ENCODE peak calls at places on chromosomes 4 and X, in six cellular contexts. S is NCI-H748 treated with DMSO at 0.1 percent for 48 hours, L is ELF-1, Q is H1, T is occipital lobe, M is IMR-90. V is an unnamed sample.

GRCh38 chr4:17132226-17132625 is 233.8 kb upstream of the LDB2 start:
- DNase-seq in Q (no peak), M (no peak), S (no peak), L (no peak), T (no peak), V (no peak)

GRCh38 chr4:143025111-143025704 is 159.5 kb upstream of the USP38 start:
- DNase-seq in Q (no peak), M (peak; percentile 33), L (peak; percentile 48), S (no peak), T (no peak), V (peak; percentile 54)

GRCh38 chrX:1535241-1536041 is 1.5 kb downstream of the P2RY8 start:
- DNase-seq in T (no peak), Q (no peak), S (no peak), M (no peak), L (no peak), V (no peak)

GRCh38 chr4:727576-727975 is 21.9 kb downstream of the PCGF3 start:
- DNase-seq in L (no peak), M (no peak), S (no peak), Q (no peak), T (no peak), V (no peak)

GRCh38 chrX:1502241-1502640 is 34.7 kb downstream of the P2RY8 start:
- DNase-seq in L (no peak), M (no peak), S (no peak), T (no peak), Q (no peak), V (no peak)

GRCh38 chr4:158450741-158451140 is 70.9 kb upstream of the RXFP1 start:
- DNase-seq in S (no peak), L (no peak), Q (no peak), M (no peak), T (no peak), V (no peak)

GRCh38 chr4:153541426-153542096 is 75.4 kb downstream of the TMEM131L start:
- DNase-seq in M (peak; percentile 95), S (no peak), L (no peak), Q (no peak), T (no peak), V (no peak)

GRCh38 chr4:60682901-60683300 is 517.2 kb upstream of the ADGRL3 start:
- DNase-seq in Q (no peak), S (no peak), L (no peak), M (peak; percentile 79), T (no peak), V (no peak)

GRCh38 chrX:128992107-128992971 is 531.0 kb downstream of the SMARCA1 start:
- DNase-seq in M (no peak), L (peak; percentile 7), S (no peak), T (no peak), Q (no peak), V (no peak)

GRCh38 chr4:2408401-2408958 is 10.0 kb downstream of the ZFYVE28 start:
- DNase-seq in M (no peak), Q (no peak), S (no peak), L (no peak), T (no peak), V (no peak)

GRCh38 chr4:876780-877179 is 50.9 kb upstream of the CPLX1 start:
- DNase-seq in L (peak; percentile 20), Q (no peak), M (no peak), S (no peak), T (no peak), V (peak; percentile 45)

GRCh38 chr4:26992657-26993361 is 132.2 kb downstream of the STIM2 start:
- DNase-seq in T (peak; percentile 57), Q (no peak), S (no peak), M (peak; percentile 89), L (no peak), V (no peak)

GRCh38 chr4:166104623-166105022 is 231.6 kb downstream of the TLL1 start:
- DNase-seq in L (no peak), T (no peak), Q (no peak), M (no peak), S (no peak), V (no peak)

GRCh38 chr4:82898322-82899243 is 2.0 kb upstream of the THAP9 start:
- DNase-seq in S (no peak), T (no peak), M (peak; percentile 91), Q (no peak), L (no peak), V (no peak)

GRCh38 chrX:14027511-14028019 is 2.1 kb downstream of the GEMIN8 start:
- DNase-seq in S (no peak), L (no peak), Q (no peak), M (peak; percentile 86), T (no peak), V (no peak)

GRCh38 chr4:74583757-74584156 is 138.8 kb downstream of the AREG start:
- DNase-seq in Q (no peak), L (no peak), S (no peak), T (no peak), M (peak; percentile 4), V (no peak)

GRCh38 chrX:40746536-40746935 is 11.2 kb upstream of the MED14 start:
- DNase-seq in T (no peak), L (no peak), S (no peak), M (no peak), Q (no peak), V (no peak)

GRCh38 chr4:169179609-169180526 is 90.9 kb downstream of the SH3RF1 start:
- DNase-seq in M (peak; percentile 40), S (peak; percentile 46), L (no peak), Q (no peak), T (peak; percentile 11), V (no peak)

GRCh38 chrX:46251755-46252154 is 293.5 kb downstream of the ZNF674 start:
- DNase-seq in T (no peak), S (no peak), L (peak; percentile 2), M (peak; percentile 13), Q (no peak), V (no peak)

GRCh38 chrX:79568309-79568708 is 201.2 kb upstream of the ITM2A start:
- DNase-seq in S (no peak), L (no peak), M (no peak), Q (no peak), T (no peak), V (no peak)

GRCh38 chr4:187103351-187103750 is 379.7 kb upstream of the FAT1 start:
- DNase-seq in T (no peak), L (no peak), S (peak; percentile 50), Q (no peak), M (no peak), V (no peak)

GRCh38 chr4:8336412-8337075 is 67.0 kb downstream of the HTRA3 start:
- DNase-seq in Q (no peak), T (no peak), S (no peak), M (peak; percentile 55), L (no peak), V (no peak)

V was measured in neural progenitor cell.